ENCODE peak calls at places on chromosomes 16 and 17, in eight cellular contexts. W is AG04450; O is RCC 7860; P is stimulated activated CD4-positive, alpha-beta T cell treated with anti-CD3 and anti-CD28 coated beads, Interleukin-1b, Interleukin-23, amount 100 ng/mL, for 48 hours; G is activated effector memory CD4-positive, alpha-beta T cell treated with Interleukin-2 at 50 U/mL for 16 hours; Y is GM19239; E is stimulated activated CD8-positive, alpha-beta memory T cell treated with anti-CD3 and anti-CD28 coated beads, Interleukin-15, amount 100 ng/mL, for 1 hour; T is amygdala. V is an unnamed sample.

GRCh38 chr16:28081391-28081790 is 17.9 kb upstream of the GSG1L start:
- DNase-seq in W (no peak), T (no peak), E (no peak), P (no peak), G (no peak), Y (no peak), O (no peak), V (no peak)

GRCh38 chr17:47934856-47935255 is 6.5 kb upstream of the PNPO start:
- DNase-seq in G (no peak), O (peak), Y (no peak), E (no peak), W (no peak), P (no peak), T (no peak), V (no peak)

GRCh38 chr16:2774161-2774891 is 2.8 kb downstream of the ELOB start:
- DNase-seq in W (no peak), G (no peak), P (no peak), E (no peak), Y (no peak), T (no peak), O (no peak), V (no peak)

GRCh38 chr16:15644306-15644961 is 1.5 kb upstream of the MARF1 start:
- DNase-seq in Y (no peak), E (no peak), T (no peak), G (no peak), P (no peak), O (no peak), W (no peak), V (no peak)

GRCh38 chr17:27446569-27447301 is 9.5 kb upstream of the KSR1 start:
- DNase-seq in W (peak), E (no peak), G (no peak), O (peak), T (no peak), Y (no peak), P (no peak), V (peak)

GRCh38 chr17:58447039-58447975 is 30.0 kb upstream of the RNF43 start:
- DNase-seq in P (peak), Y (peak), G (peak), T (no peak), O (peak), W (peak), E (peak), V (peak)

GRCh38 chr16:1989209-1989825 is 453 bp upstream of the SYNGR3 start:
- DNase-seq in G (no peak), P (no peak), W (no peak), T (no peak), E (no peak), Y (no peak), O (no peak), V (no peak)

GRCh38 chr17:63138713-63139112 is 172.7 kb downstream of the TANC2 start:
- DNase-seq in E (no peak), W (no peak), O (no peak), P (no peak), T (no peak), Y (no peak), G (no peak), V (peak)

GRCh38 chr17:2122641-2123302 is 67.9 kb downstream of the HIC1 start:
- DNase-seq in G (no peak), P (no peak), O (no peak), Y (no peak), T (no peak), W (peak), E (no peak), V (peak)

GRCh38 chr16:73058616-73059409 is 10.9 kb upstream of the ZFHX3 start:
- DNase-seq in Y (peak), O (peak), T (no peak), G (no peak), W (no peak), E (no peak), P (no peak), V (peak)

GRCh38 chr16:74608944-74609343 is 2.0 kb upstream of the GLG1 start:
- DNase-seq in E (no peak), T (no peak), Y (no peak), G (peak), P (peak), O (no peak), W (no peak), V (peak)

GRCh38 chr16:61998460-61998859 is 37.8 kb downstream of the CDH8 start:
- DNase-seq in E (no peak), O (no peak), Y (no peak), T (no peak), P (no peak), G (no peak), W (no peak), V (no peak)

GRCh38 chr17:4899341-4900230 is at the start of gene C17orf107:
- DNase-seq in W (peak), P (peak), Y (peak), G (peak), E (peak), O (no peak), T (peak), V (peak)

GRCh38 chr16:106623-107324 is 28.7 kb downstream of the MPG start:
- DNase-seq in P (peak), T (peak), E (peak), Y (peak), G (peak), O (peak), W (peak), V (peak)

GRCh38 chr17:27038676-27039075 is 255.2 kb upstream of the WSB1 start:
- DNase-seq in E (no peak), P (no peak), T (no peak), G (no peak), O (no peak), W (no peak), Y (no peak), V (no peak)

GRCh38 chr17:47663997-47664941 is 14.6 kb downstream of the KPNB1 start:
- DNase-seq in Y (no peak), O (peak), E (peak), P (peak), W (no peak), G (peak), T (peak), V (peak)

GRCh38 chr17:7982171-7982570 is 20.2 kb upstream of the GUCY2D start:
- DNase-seq in G (no peak), P (no peak), Y (no peak), W (no peak), E (no peak), T (no peak), O (peak), V (peak)

GRCh38 chr16:17273142-17273561 is 197.6 kb downstream of the XYLT1 start:
- DNase-seq in O (peak), W (peak), Y (no peak), G (no peak), T (no peak), E (no peak), P (peak), V (peak)

GRCh38 chr16:3173892-3174617 is 13.9 kb upstream of the OR1F1 start:
- DNase-seq in E (no peak), W (no peak), T (no peak), G (no peak), O (peak), P (peak), Y (no peak), V (no peak)

GRCh38 chr16:5451641-5452040 is 354.0 kb upstream of the EEF2KMT start:
- DNase-seq in W (no peak), T (no peak), O (no peak), E (no peak), Y (no peak), G (no peak), P (no peak), V (no peak)